ENCODE peak calls at places on chromosomes 7 and 10, in nine cellular contexts. S, G, E, W, A, J, C, K and L are unnamed samples.
A peak's percentile ranks its signal among the peaks of the same experiment; 100 is the strongest.

GRCh38 chr10:15824498-15824897 is 35.8 kb downstream of the MINDY3 start:
- DNase-seq in C (no peak), S (peak; percentile 36), J (peak; percentile 3), A (no peak), K (no peak), G (no peak), E (no peak), W (no peak), L (no peak)

GRCh38 chr10:29295813-29296212 is 6.9 kb downstream of the LYZL1 start:
- DNase-seq in E (no peak), G (no peak), J (no peak), S (peak; percentile 7), C (no peak), A (no peak), W (no peak), K (no peak), L (no peak)

GRCh38 chr10:78458983-78459638 is 425.4 kb downstream of the RPS24 start:
- DNase-seq in K (peak; percentile 83), G (no peak), J (peak; percentile 84), E (no peak), W (no peak), A (no peak), C (peak; percentile 80), S (peak; percentile 48), L (no peak)

GRCh38 chr7:38215734-38216670 is 38.0 kb downstream of the STARD3NL start:
- DNase-seq in S (peak; percentile 90), G (peak; percentile 85), E (peak; percentile 82), A (peak; percentile 48), K (peak; percentile 56), W (peak; percentile 51), J (peak; percentile 58), C (peak; percentile 79), L (peak; percentile 58)

GRCh38 chr10:1122349-1122748 is 66.2 kb downstream of the WDR37 start:
- DNase-seq in G (no peak), E (no peak), S (no peak), C (no peak), J (no peak), A (no peak), K (no peak), W (no peak), L (no peak)

GRCh38 chr7:103851357-103851756 is 138.1 kb downstream of the RELN start:
- DNase-seq in C (no peak), K (no peak), W (no peak), S (peak; percentile 8), A (no peak), G (no peak), E (peak; percentile 24), J (peak; percentile 15), L (peak; percentile 10)

GRCh38 chr7:2060701-2061100 is 172.0 kb downstream of the MAD1L1 start:
- DNase-seq in K (no peak), A (no peak), W (no peak), S (no peak), E (no peak), G (no peak), C (no peak), J (peak; percentile 44), L (no peak)

GRCh38 chr7:148567524-148567923 is 23.0 kb upstream of the C7orf33 start:
- DNase-seq in G (no peak), W (no peak), J (no peak), A (no peak), K (no peak), S (no peak), C (no peak), E (no peak), L (no peak)

GRCh38 chr10:306654-307185 is 171.5 kb downstream of the ZMYND11 start:
- DNase-seq in J (no peak), C (no peak), S (no peak), E (no peak), K (no peak), G (no peak), A (no peak), W (no peak), L (no peak)

GRCh38 chr7:141701489-141702046 is 398 bp downstream of the DENND11 start:
- DNase-seq in G (no peak), C (peak; percentile 69), E (peak; percentile 39), S (peak; percentile 56), J (peak; percentile 59), W (peak; percentile 60), K (no peak), A (peak; percentile 88), L (peak; percentile 86)

GRCh38 chr7:115047968-115048720 is 126.2 kb downstream of the MDFIC start:
- DNase-seq in K (no peak), G (no peak), J (no peak), A (no peak), W (no peak), C (no peak), S (no peak), E (no peak), L (no peak)

GRCh38 chr7:156466262-156466661 is 174.3 kb upstream of the RNF32 start:
- DNase-seq in A (no peak), G (no peak), S (no peak), C (no peak), W (no peak), J (no peak), E (no peak), K (no peak), L (no peak)

GRCh38 chr10:71975087-71975890 is 11.1 kb downstream of the CHST3 start:
- DNase-seq in A (peak; percentile 4), J (peak; percentile 78), K (no peak), G (no peak), C (no peak), E (no peak), S (peak; percentile 23), W (no peak), L (peak; percentile 16)

GRCh38 chr10:96721207-96721572 is 876 bp upstream of the PIK3AP1 start:
- DNase-seq in E (no peak), C (peak; percentile 15), G (no peak), W (no peak), S (no peak), A (no peak), J (peak; percentile 22), K (no peak), L (no peak)

GRCh38 chr10:112724404-112724991 is 225.5 kb upstream of the TCF7L2 start:
- DNase-seq in W (no peak), G (no peak), K (no peak), J (no peak), A (no peak), E (no peak), C (no peak), S (no peak), L (no peak)

GRCh38 chr10:97570789-97571536 is 1.6 kb upstream of the ANKRD2 start:
- DNase-seq in A (no peak), J (no peak), K (no peak), E (no peak), W (no peak), G (no peak), S (no peak), C (no peak), L (no peak)

GRCh38 chr10:33955676-33956075 is 621.2 kb upstream of the NRP1 start:
- DNase-seq in W (no peak), S (no peak), G (no peak), A (no peak), C (no peak), J (peak; percentile 25), K (no peak), E (no peak), L (no peak)

GRCh38 chr10:78630944-78631838 is 437.6 kb upstream of the ZMIZ1 start:
- DNase-seq in E (no peak), C (peak; percentile 22), S (no peak), K (no peak), W (peak; percentile 6), A (peak; percentile 20), J (no peak), G (peak; percentile 2), L (no peak)

GRCh38 chr7:24063721-24064120 is 220.3 kb upstream of the NPY start:
- DNase-seq in C (no peak), S (no peak), J (no peak), W (no peak), A (no peak), G (no peak), E (no peak), K (no peak), L (no peak)

GRCh38 chr10:3091346-3091787 is 24.0 kb downstream of the PFKP start:
- DNase-seq in K (peak; percentile 31), S (peak; percentile 96), W (no peak), G (no peak), J (peak; percentile 73), A (no peak), E (no peak), C (no peak), L (no peak)

GRCh38 chr7:159125104-159125943 is 19.3 kb downstream of the VIPR2 start:
- DNase-seq in K (no peak), J (no peak), C (no peak), W (no peak), S (no peak), A (no peak), E (no peak), G (no peak), L (no peak)

GRCh38 chr7:75734586-75735047 is 4.1 kb downstream of the HIP1 start:
- DNase-seq in S (peak; percentile 84), G (no peak), C (no peak), J (peak; percentile 97), E (no peak), A (no peak), W (no peak), K (no peak), L (no peak)